ENCODE peak calls at places on chromosomes 5 and 9, in seven cellular contexts. O, B, L, K, V, S and Q are unnamed samples.

GRCh38 chr5:90881626-90882150 is 323.1 kb downstream of the ADGRV1 start:
- DNase-seq in L (no peak), V (no peak), O (no peak), S (no peak), B (no peak), K (no peak), Q (no peak)

GRCh38 chr5:6518298-6519057 is 69.8 kb downstream of the UBE2QL1 start:
- DNase-seq in B (no peak), S (no peak), K (no peak), L (no peak), V (no peak), O (no peak), Q (no peak)

GRCh38 chr5:95022967-95023695 is 261.8 kb downstream of the MCTP1 start:
- DNase-seq in S (no peak), L (no peak), B (no peak), V (peak), K (no peak), O (no peak), Q (peak)

GRCh38 chr9:110604101-110604710 is 24.7 kb upstream of the SVEP1 start:
- DNase-seq in B (no peak), O (no peak), V (no peak), K (no peak), L (no peak), S (peak), Q (no peak)

GRCh38 chr9:13478637-13479036 is 199.1 kb upstream of the MPDZ start:
- DNase-seq in B (peak), O (no peak), L (no peak), K (no peak), V (no peak), S (no peak), Q (no peak)

GRCh38 chr5:13783731-13784130 is 160.8 kb downstream of the DNAH5 start:
- DNase-seq in L (no peak), O (no peak), B (peak), V (no peak), K (no peak), S (no peak), Q (no peak)

GRCh38 chr5:131224387-131225191 is 39.3 kb upstream of the CDC42SE2 start:
- DNase-seq in K (no peak), L (no peak), S (no peak), V (no peak), O (no peak), B (no peak), Q (peak)

GRCh38 chr5:179699640-179700298 is 1.0 kb downstream of the CANX start:
- DNase-seq in V (peak), S (peak), K (no peak), O (no peak), L (peak), B (no peak), Q (peak)

GRCh38 chr9:109974143-109974917 is 194.3 kb downstream of the PALM2AKAP2 start:
- DNase-seq in K (no peak), B (no peak), O (no peak), S (no peak), L (no peak), V (no peak), Q (peak)

GRCh38 chr5:112707187-112708179 is 30.2 kb upstream of the APC start:
- DNase-seq in B (peak), L (peak), V (peak), K (peak), O (peak), S (peak), Q (peak)
- TF ChIP-seq CTCF in B (no peak), L (no peak), V (no peak), K (peak), O (no peak), S (no peak), Q (no peak)

GRCh38 chr5:103093727-103094126 is 26.2 kb downstream of the GIN1 start:
- DNase-seq in K (no peak), V (no peak), O (no peak), S (no peak), L (no peak), B (no peak), Q (no peak)
- TF ChIP-seq CTCF in K (no peak), V (no peak), O (no peak), S (no peak), L (no peak), B (no peak), Q (no peak)

GRCh38 chr5:76524872-76525271 is 98.3 kb downstream of the F2RL2 start:
- DNase-seq in K (no peak), O (no peak), V (peak), S (peak), B (no peak), L (no peak), Q (no peak)
- TF ChIP-seq CTCF in K (no peak), O (no peak), V (no peak), S (no peak), B (no peak), L (no peak), Q (no peak)

GRCh38 chr5:26519245-26519644 is 519.1 kb downstream of the CDH9 start:
- DNase-seq in S (no peak), K (no peak), B (no peak), V (no peak), O (no peak), L (no peak), Q (no peak)
- TF ChIP-seq CTCF in S (no peak), K (no peak), B (no peak), V (no peak), O (no peak), L (no peak), Q (no peak)

GRCh38 chr5:5100635-5101034 is 39.5 kb upstream of the ADAMTS16 start:
- DNase-seq in S (no peak), O (no peak), V (no peak), K (no peak), B (no peak), L (no peak), Q (no peak)

GRCh38 chr5:5105531-5105930 is 34.6 kb upstream of the ADAMTS16 start:
- DNase-seq in K (no peak), V (no peak), S (no peak), B (no peak), O (no peak), L (no peak), Q (no peak)

GRCh38 chr5:5103249-5103648 is 36.9 kb upstream of the ADAMTS16 start:
- DNase-seq in O (no peak), L (no peak), S (no peak), V (peak), B (no peak), K (no peak), Q (no peak)

GRCh38 chr5:5101676-5102075 is 38.5 kb upstream of the ADAMTS16 start:
- DNase-seq in K (no peak), B (no peak), O (no peak), L (no peak), V (no peak), S (no peak), Q (no peak)

GRCh38 chr5:5104550-5104949 is 35.6 kb upstream of the ADAMTS16 start:
- DNase-seq in K (no peak), V (no peak), B (no peak), S (no peak), L (no peak), O (no peak), Q (no peak)
- TF ChIP-seq CTCF in K (no peak), V (no peak), B (no peak), S (no peak), L (no peak), O (no peak), Q (no peak)

GRCh38 chr9:7533376-7534090 is 266.0 kb downstream of the DMAC1 start:
- DNase-seq in K (no peak), L (no peak), B (no peak), S (no peak), O (no peak), V (no peak), Q (peak)

GRCh38 chr9:7534211-7534935 is 265.2 kb downstream of the DMAC1 start:
- DNase-seq in L (no peak), S (peak), K (no peak), O (no peak), V (no peak), B (no peak), Q (peak)

GRCh38 chr9:7536310-7536939 is 263.2 kb downstream of the DMAC1 start:
- DNase-seq in S (peak), K (no peak), L (peak), B (peak), O (no peak), V (peak), Q (peak)
- TF ChIP-seq CTCF in S (peak), K (peak), L (peak), B (peak), O (peak), V (peak), Q (peak)